ENCODE peak calls at places on chromosomes 1 and 21, in eight cellular contexts. X is prostate gland; L is heart right ventricle; F is left lung; S is tibial artery; I is GM23338; O is IMR-90; G is CD4-positive, alpha-beta memory T cell. K is an unnamed sample.

GRCh38 chr1:150420560-150421265 is 56.8 kb downstream of the RPRD2 start:
- DNase-seq in X (peak; percentile 9), L (no peak), F (no peak), S (no peak), I (no peak), O (peak; percentile 39), G (no peak), K (no peak)

GRCh38 chr21:28489197-28489596 is 503.5 kb downstream of the LTN1 start:
- DNase-seq in X (no peak), L (no peak), F (no peak), S (no peak), I (no peak), O (no peak), G (no peak), K (no peak)

GRCh38 chr1:153678519-153679336 is at the start of gene NPR1:
- DNase-seq in X (no peak), L (peak; percentile 72), F (peak; percentile 55), S (peak; percentile 89), I (peak; percentile 78), O (no peak), G (peak; percentile 26), K (peak; percentile 72)

GRCh38 chr1:236523704-236524141 is at the start of gene LGALS8:
- DNase-seq in X (peak; percentile 87), L (peak; percentile 92), F (peak; percentile 92), S (peak; percentile 93), I (peak; percentile 82), O (peak; percentile 80), G (peak; percentile 80), K (peak; percentile 95)

GRCh38 chr1:11070876-11071275 is 11.1 kb upstream of the SRM start:
- DNase-seq in X (no peak), L (no peak), F (no peak), S (peak; percentile 37), I (no peak), O (no peak), G (no peak), K (no peak)

GRCh38 chr1:147786536-147786935 is 26.1 kb upstream of the GJA5 start:
- DNase-seq in X (no peak), L (no peak), F (no peak), S (no peak), I (no peak), O (no peak), G (no peak), K (no peak)

GRCh38 chr1:1306070-1306660 is 1.6 kb downstream of the ACAP3 start:
- DNase-seq in X (no peak), L (no peak), F (no peak), S (no peak), I (peak; percentile 60), O (peak; percentile 27), G (no peak), K (no peak)

GRCh38 chr1:159132271-159132881 is 39.0 kb upstream of the CADM3 start:
- DNase-seq in X (peak; percentile 7), L (peak; percentile 61), F (peak; percentile 61), S (no peak), I (peak; percentile 77), O (peak; percentile 56), G (peak; percentile 49), K (peak; percentile 71)

GRCh38 chr1:28110555-28110954 is 22.1 kb upstream of the EYA3 start:
- DNase-seq in X (no peak), L (no peak), F (no peak), S (no peak), I (no peak), O (peak; percentile 58), G (no peak), K (no peak)

GRCh38 chr1:167166703-167167100 is 54.0 kb upstream of the POU2F1 start:
- DNase-seq in X (no peak), L (no peak), F (no peak), S (no peak), I (no peak), O (no peak), G (no peak), K (no peak)

GRCh38 chr1:231850786-231851185 is 224.2 kb downstream of the DISC1 start:
- DNase-seq in X (no peak), L (peak; percentile 42), F (no peak), S (no peak), I (no peak), O (no peak), G (no peak), K (peak; percentile 71)

GRCh38 chr1:97123717-97124446 is 402.3 kb downstream of the PTBP2 start:
- DNase-seq in X (no peak), L (no peak), F (no peak), S (no peak), I (no peak), O (no peak), G (no peak), K (no peak)

GRCh38 chr1:192224386-192224785 is 66.1 kb downstream of the RGS18 start:
- DNase-seq in X (no peak), L (no peak), F (no peak), S (no peak), I (no peak), O (no peak), G (no peak), K (no peak)

GRCh38 chr1:163928080-163928479 is 606.3 kb downstream of the NUF2 start:
- DNase-seq in X (no peak), L (no peak), F (no peak), S (no peak), I (no peak), O (no peak), G (no peak), K (no peak)

GRCh38 chr1:244021427-244021826 is 29.7 kb upstream of the ZBTB18 start:
- DNase-seq in X (no peak), L (no peak), F (no peak), S (no peak), I (no peak), O (no peak), G (no peak), K (no peak)

GRCh38 chr1:145720878-145721671 is 1.8 kb downstream of the CD160 start:
- DNase-seq in X (peak; percentile 37), L (peak; percentile 74), F (peak; percentile 66), S (peak; percentile 79), I (peak; percentile 86), O (peak; percentile 59), G (peak; percentile 46), K (peak; percentile 86)

GRCh38 chr1:53938136-53938830 is 7.2 kb downstream of the IFT25 start:
- DNase-seq in X (no peak), L (no peak), F (no peak), S (no peak), I (no peak), O (peak; percentile 84), G (no peak), K (no peak)

GRCh38 chr21:27796106-27796505 is 829.2 kb upstream of the ADAMTS5 start:
- DNase-seq in X (no peak), L (no peak), F (no peak), S (no peak), I (peak; percentile 1), O (peak; percentile 68), G (no peak), K (no peak)

GRCh38 chr1:29827237-29827750 is 591.0 kb downstream of the PTPRU start:
- DNase-seq in X (no peak), L (no peak), F (no peak), S (peak; percentile 32), I (no peak), O (no peak), G (no peak), K (no peak)

GRCh38 chr1:50368179-50369007 is 54.9 kb downstream of the DMRTA2 start:
- DNase-seq in X (peak; percentile 20), L (no peak), F (no peak), S (no peak), I (peak; percentile 86), O (peak; percentile 6), G (no peak), K (no peak)

GRCh38 chr1:8239039-8239305 is 78.9 kb upstream of the SLC45A1 start:
- DNase-seq in X (no peak), L (no peak), F (peak; percentile 54), S (peak; percentile 77), I (peak; percentile 42), O (peak; percentile 58), G (no peak), K (no peak)

GRCh38 chr1:35539073-35539823 is 18.0 kb downstream of the KIAA0319L start:
- DNase-seq in X (no peak), L (no peak), F (no peak), S (no peak), I (no peak), O (no peak), G (peak; percentile 69), K (no peak)

GRCh38 chr1:19504796-19505693 is 19.7 kb upstream of the CAPZB start:
- DNase-seq in X (no peak), L (no peak), F (no peak), S (no peak), I (no peak), O (peak; percentile 95), G (no peak), K (no peak)

GRCh38 chr21:45959182-45959581 is 22.4 kb upstream of the COL6A1 start:
- DNase-seq in X (no peak), L (no peak), F (no peak), S (no peak), I (no peak), O (no peak), G (no peak), K (no peak)

GRCh38 chr1:175548774-175549173 is 194.6 kb downstream of the TNR start:
- DNase-seq in X (peak; percentile 6), L (no peak), F (no peak), S (no peak), I (no peak), O (no peak), G (no peak), K (no peak)

GRCh38 chr1:162682013-162682419 is 49.8 kb downstream of the DDR2 start:
- DNase-seq in X (no peak), L (no peak), F (no peak), S (no peak), I (no peak), O (no peak), G (no peak), K (no peak)

GRCh38 chr1:45007311-45007710 is 3.8 kb downstream of the HECTD3 start:
- DNase-seq in X (no peak), L (no peak), F (no peak), S (no peak), I (no peak), O (no peak), G (no peak), K (no peak)

GRCh38 chr1:58358311-58358710 is 188.2 kb downstream of the OMA1 start:
- DNase-seq in X (no peak), L (no peak), F (no peak), S (no peak), I (peak; percentile 17), O (peak; percentile 17), G (no peak), K (no peak)

GRCh38 chr1:234535208-234535607 is 56.2 kb upstream of the TARBP1 start:
- DNase-seq in X (no peak), L (no peak), F (no peak), S (no peak), I (no peak), O (no peak), G (no peak), K (no peak)

GRCh38 chr1:85607126-85607912 is 26.8 kb downstream of the CCN1 start:
- DNase-seq in X (no peak), L (no peak), F (no peak), S (no peak), I (peak; percentile 99), O (peak; percentile 100), G (no peak), K (no peak)

GRCh38 chr1:210731193-210731592 is 402.5 kb downstream of the HHAT start:
- DNase-seq in X (no peak), L (no peak), F (no peak), S (no peak), I (no peak), O (no peak), G (no peak), K (no peak)

GRCh38 chr1:220791959-220792358 is 5.2 kb downstream of the MTARC1 start:
- DNase-seq in X (no peak), L (no peak), F (no peak), S (peak; percentile 78), I (no peak), O (no peak), G (no peak), K (no peak)

GRCh38 chr1:65992160-65993046 is 199.7 kb downstream of the PDE4B start:
- DNase-seq in X (no peak), L (no peak), F (no peak), S (no peak), I (peak; percentile 29), O (no peak), G (no peak), K (no peak)

GRCh38 chr1:112706505-112707216 is at the start of gene RHOC:
- DNase-seq in X (peak; percentile 66), L (peak; percentile 81), F (peak; percentile 70), S (peak; percentile 84), I (peak; percentile 79), O (peak; percentile 56), G (no peak), K (peak; percentile 77)